ENCODE peak calls at places on chromosomes 16 and 17, in four cellular contexts. F is small intestine; U is HL-60; A is CD4-positive, alpha-beta T cell. S is an unnamed sample.

GRCh38 chr16:30354423-30355143 is 525 bp downstream of the CD2BP2 start:
- DNase-seq in F (peak), U (no peak), A (no peak), S (no peak)

GRCh38 chr17:14616508-14616907 is 315.6 kb downstream of the HS3ST3B1 start:
- DNase-seq in F (no peak), U (no peak), A (no peak), S (no peak)

GRCh38 chr16:80993293-80993691 is 13.4 kb downstream of the CMC2 start:
- DNase-seq in F (no peak), U (no peak), A (no peak), S (no peak)

GRCh38 chr16:78950768-78951167 is 649.8 kb downstream of the MAF start:
- DNase-seq in F (no peak), U (no peak), A (no peak), S (no peak)

GRCh38 chr17:56173958-56174357 is 20.7 kb downstream of the ANKFN1 start:
- DNase-seq in F (no peak), U (no peak), A (no peak), S (peak)

GRCh38 chr16:72974142-72974769 is 73.7 kb downstream of the ZFHX3 start:
- DNase-seq in F (peak), U (no peak), A (no peak), S (no peak)

GRCh38 chr16:80056334-80056733 is 455.8 kb upstream of the MAF start:
- DNase-seq in F (no peak), U (no peak), A (no peak), S (no peak)

GRCh38 chr17:9874722-9875121 is 30.3 kb downstream of the RCVRN start:
- DNase-seq in F (no peak), U (no peak), A (no peak), S (no peak)

GRCh38 chr16:57709663-57710062 is 15.1 kb downstream of the DRC7 start:
- DNase-seq in F (no peak), U (no peak), A (no peak), S (no peak)

GRCh38 chr17:4520881-4521600 is 22.4 kb downstream of the SPNS2 start:
- DNase-seq in F (no peak), U (no peak), A (no peak), S (no peak)

GRCh38 chr17:63998721-63999679 is 849 bp downstream of the PRR29 start:
- DNase-seq in F (no peak), U (no peak), A (no peak), S (no peak)

GRCh38 chr16:9151597-9151996 is 60.2 kb downstream of the HAPSTR1 start:
- DNase-seq in F (peak), U (no peak), A (no peak), S (no peak)

GRCh38 chr17:56169621-56170020 is 16.3 kb downstream of the ANKFN1 start:
- DNase-seq in F (no peak), U (no peak), A (no peak), S (no peak)

GRCh38 chr16:28932339-28933141 is 769 bp downstream of the CD19 start:
- DNase-seq in F (no peak), U (no peak), A (no peak), S (no peak)

GRCh38 chr16:77564791-77565390 is 130.1 kb upstream of the ADAMTS18 start:
- DNase-seq in F (no peak), U (no peak), A (no peak), S (no peak)

GRCh38 chr16:23508589-23509440 is 1.5 kb downstream of the GGA2 start:
- DNase-seq in F (peak), U (peak), A (no peak), S (no peak)

GRCh38 chr17:7848131-7848579 is 6.7 kb upstream of the TMEM88 start:
- DNase-seq in F (no peak), U (no peak), A (no peak), S (no peak)

GRCh38 chr17:66379539-66379938 is 77.1 kb downstream of the PRKCA start:
- DNase-seq in F (no peak), U (no peak), A (no peak), S (no peak)

GRCh38 chr17:55341432-55341831 is 76.7 kb downstream of the HLF start:
- DNase-seq in F (no peak), U (no peak), A (no peak), S (no peak)

GRCh38 chr17:66330646-66331037 is 28.2 kb downstream of the PRKCA start:
- DNase-seq in F (no peak), U (no peak), A (no peak), S (no peak)

GRCh38 chr17:39596543-39597267 is 11.0 kb downstream of the NEUROD2 start:
- DNase-seq in F (no peak), U (no peak), A (no peak), S (no peak)

GRCh38 chr17:67620088-67620487 is 97.6 kb upstream of the NOL11 start:
- DNase-seq in F (no peak), U (no peak), A (no peak), S (no peak)
- H3K27ac ChIP-seq in F (no peak), U (no peak), A (no peak), S (no peak)

GRCh38 chr16:10889880-10890279 is 12.9 kb downstream of the CIITA start:
- DNase-seq in F (no peak), U (no peak), A (no peak), S (no peak)
- H3K27ac ChIP-seq in F (peak), U (no peak), A (no peak), S (no peak)

GRCh38 chr17:50487213-50488096 is 8.8 kb downstream of the RSAD1 start:
- DNase-seq in F (no peak), U (no peak), A (no peak), S (no peak)
- H3K27ac ChIP-seq in F (no peak), U (no peak), A (no peak), S (no peak)

GRCh38 chr17:60156746-60157145 is 7.0 kb downstream of the CA4 start:
- DNase-seq in F (no peak), U (no peak), A (no peak), S (no peak)
- H3K27ac ChIP-seq in F (no peak), U (no peak), A (no peak), S (no peak)